ENCODE peak calls at places on chromosomes 4 and X, in six cellular contexts. B is NCI-H1417, R is Right ventricle myocardium superior, U is A172, P is AG10803, H is AG04450. O is an unnamed sample.

GRCh38 chrX:40068048-40068447 is 29.7 kb downstream of the BCOR start:
- DNase-seq in B (peak; percentile 54), R (no peak), U (peak; percentile 31), P (peak; percentile 20), H (no peak), O (peak; percentile 6)

GRCh38 chr4:168857546-168858314 is 152.3 kb downstream of the CBR4 start:
- DNase-seq in B (no peak), R (no peak), U (no peak), P (peak; percentile 70), H (peak; percentile 82), O (no peak)

GRCh38 chr4:91795947-91796346 is 507.8 kb upstream of the GRID2 start:
- DNase-seq in B (no peak), R (no peak), U (no peak), P (no peak), H (no peak), O (no peak)

GRCh38 chr4:184355111-184355604 is 119.2 kb downstream of the IRF2 start:
- DNase-seq in B (no peak), R (no peak), U (peak; percentile 80), P (peak; percentile 86), H (peak; percentile 54), O (no peak)

GRCh38 chr4:176988226-176988625 is 195.5 kb upstream of the VEGFC start:
- DNase-seq in B (peak; percentile 68), R (no peak), U (peak; percentile 90), P (peak; percentile 90), H (peak; percentile 82), O (no peak)

GRCh38 chr4:158996669-158997074 is 106.2 kb upstream of the RAPGEF2 start:
- DNase-seq in B (peak; percentile 28), R (no peak), U (peak; percentile 97), P (peak; percentile 93), H (peak; percentile 82), O (no peak)

GRCh38 chr4:25795566-25796454 is 67.0 kb downstream of the SEL1L3 start:
- DNase-seq in B (no peak), R (no peak), U (peak; percentile 77), P (peak; percentile 85), H (peak; percentile 32), O (no peak)

GRCh38 chr4:165439344-165439743 is 60.5 kb downstream of the CPE start:
- DNase-seq in B (peak; percentile 22), R (no peak), U (no peak), P (no peak), H (no peak), O (no peak)

GRCh38 chr4:122047706-122048425 is 96.0 kb upstream of the TRPC3 start:
- DNase-seq in B (no peak), R (no peak), U (no peak), P (no peak), H (no peak), O (no peak)

GRCh38 chr4:76028242-76028859 is 5.1 kb upstream of the CXCL10 start:
- DNase-seq in B (peak; percentile 13), R (no peak), U (no peak), P (no peak), H (no peak), O (peak; percentile 2)

GRCh38 chrX:110852180-110852579 is 56.6 kb upstream of the CHRDL1 start:
- DNase-seq in B (peak; percentile 42), R (no peak), U (no peak), P (peak; percentile 3), H (no peak), O (peak; percentile 3)

GRCh38 chr4:53322696-53323095 is 43.2 kb downstream of the SCFD2 start:
- DNase-seq in B (no peak), R (no peak), U (no peak), P (no peak), H (no peak), O (no peak)

GRCh38 chr4:108219998-108220397 is 51.3 kb upstream of the LEF1 start:
- DNase-seq in B (no peak), R (no peak), U (no peak), P (no peak), H (no peak), O (no peak)

GRCh38 chr4:41532880-41533279 is 5.1 kb upstream of the LIMCH1 start:
- DNase-seq in B (no peak), R (no peak), U (no peak), P (no peak), H (no peak), O (no peak)

GRCh38 chr4:56181140-56181950 is 205.9 kb downstream of the AASDH start:
- DNase-seq in B (no peak), R (no peak), U (peak; percentile 16), P (peak; percentile 3), H (no peak), O (no peak)

GRCh38 chr4:7313991-7314390 is 120.7 kb downstream of the PSAPL1 start:
- DNase-seq in B (no peak), R (peak; percentile 24), U (no peak), P (no peak), H (no peak), O (no peak)

GRCh38 chr4:164081371-164081770 is 586.9 kb downstream of the TMA16 start:
- DNase-seq in B (no peak), R (no peak), U (no peak), P (no peak), H (no peak), O (no peak)

GRCh38 chrX:134484039-134484438 is 24.1 kb downstream of the HPRT1 start:
- DNase-seq in B (peak; percentile 75), R (no peak), U (peak; percentile 27), P (peak; percentile 58), H (no peak), O (peak; percentile 42)

GRCh38 chr4:174697896-174698295 is 131.2 kb downstream of the GLRA3 start:
- DNase-seq in B (no peak), R (no peak), U (no peak), P (peak; percentile 8), H (no peak), O (no peak)

GRCh38 chr4:146477054-146477453 is 44.7 kb downstream of the SLC10A7 start:
- DNase-seq in B (no peak), R (no peak), U (peak; percentile 42), P (no peak), H (no peak), O (no peak)

GRCh38 chrX:119382606-119383005 is 16.5 kb upstream of the SLC25A43 start:
- DNase-seq in B (no peak), R (no peak), U (no peak), P (no peak), H (no peak), O (no peak)

GRCh38 chrX:137930562-137930961 is 364.6 kb downstream of the ZIC3 start:
- DNase-seq in B (peak; percentile 25), R (no peak), U (no peak), P (no peak), H (no peak), O (no peak)